ENCODE peak calls at places on chromosomes 4 and X, in four cellular contexts. M is mesenchymal stem cell, W is astrocyte, Z is DND-41. H is an unnamed sample.

GRCh38 chrX:54030329-54030728 is 13.9 kb downstream of the PHF8 start:
- DNase-seq in M (no peak), W (no peak), Z (no peak), H (no peak)

GRCh38 chrX:65751511-65751910 is 84.1 kb downstream of the MSN start:
- DNase-seq in M (no peak), W (no peak), Z (no peak), H (no peak)

GRCh38 chr4:71188197-71188625 is 150.6 kb upstream of the SLC4A4 start:
- DNase-seq in M (peak; percentile 42), W (no peak), Z (peak; percentile 41), H (no peak)

GRCh38 chr4:140789752-140790151 is 33.6 kb upstream of the TBC1D9 start:
- DNase-seq in M (peak; percentile 33), W (no peak), Z (no peak), H (peak; percentile 60)

GRCh38 chrX:129769467-129770154 is 10.1 kb upstream of the SASH3 start:
- DNase-seq in M (no peak), W (no peak), Z (peak; percentile 91), H (no peak)

GRCh38 chrX:70139736-70140135 is 6.5 kb downstream of the IGBP1 start:
- DNase-seq in M (no peak), W (no peak), Z (no peak), H (no peak)

GRCh38 chr4:155529197-155529596 is 137.5 kb upstream of the GUCY1A1 start:
- DNase-seq in M (peak; percentile 20), W (no peak), Z (peak; percentile 42), H (no peak)

GRCh38 chrX:54357414-54358377 is at the start of gene WNK3:
- DNase-seq in M (peak; percentile 83), W (peak; percentile 59), Z (no peak), H (peak; percentile 32)

GRCh38 chr4:149531861-149532260 is 283.8 kb downstream of the IQCM start:
- DNase-seq in M (peak; percentile 5), W (peak; percentile 42), Z (no peak), H (no peak)

GRCh38 chr4:6019316-6020263 is 1.4 kb upstream of the C4orf50 start:
- DNase-seq in M (peak; percentile 8), W (peak; percentile 2), Z (peak; percentile 50), H (no peak)

GRCh38 chrX:124231454-124231853 is 101.0 kb upstream of the TEX13D start:
- DNase-seq in M (no peak), W (no peak), Z (no peak), H (no peak)

GRCh38 chr4:84492290-84492689 is 6.8 kb downstream of the NKX6-1 start:
- DNase-seq in M (no peak), W (no peak), Z (no peak), H (no peak)

GRCh38 chrX:148995661-148996060 is 495.2 kb downstream of the AFF2 start:
- DNase-seq in M (no peak), W (no peak), Z (no peak), H (no peak)

GRCh38 chrX:119150163-119151135 is 22.8 kb upstream of the KIAA1210 start:
- DNase-seq in M (no peak), W (no peak), Z (no peak), H (no peak)

GRCh38 chrX:54944816-54945215 is 24.2 kb downstream of the TRO start:
- DNase-seq in M (no peak), W (no peak), Z (no peak), H (no peak)

GRCh38 chrX:74449937-74450330 is 28.6 kb downstream of the SLC16A2 start:
- DNase-seq in M (peak; percentile 23), W (peak; percentile 70), Z (no peak), H (peak; percentile 83)

GRCh38 chr4:127313767-127314166 is 319.0 kb upstream of the INTU start:
- DNase-seq in M (no peak), W (no peak), Z (no peak), H (no peak)

GRCh38 chr4:130099159-130099558 is 1003.2 kb downstream of the C4orf33 start:
- DNase-seq in M (no peak), W (no peak), Z (no peak), H (no peak)

GRCh38 chr4:138796761-138797160 is 218.8 kb upstream of the NOCT start:
- DNase-seq in M (no peak), W (no peak), Z (no peak), H (no peak)

GRCh38 chrX:19695884-19696283 is 180.6 kb upstream of the MAP3K15 start:
- DNase-seq in M (no peak), W (no peak), Z (no peak), H (peak; percentile 47)

GRCh38 chrX:64894454-64895038 is 81.7 kb downstream of the ZC4H2 start:
- DNase-seq in M (peak; percentile 0), W (no peak), Z (peak; percentile 30), H (peak; percentile 8)

GRCh38 chr4:74838746-74839370 is 44.5 kb upstream of the BTC start:
- DNase-seq in M (peak; percentile 43), W (peak; percentile 62), Z (no peak), H (peak; percentile 40)

GRCh38 chrX:40154229-40154852 is 56.6 kb upstream of the BCOR start:
- DNase-seq in M (peak; percentile 73), W (no peak), Z (peak; percentile 56), H (no peak)

GRCh38 chrX:418927-419729 is 32.4 kb upstream of the PPP2R3B start:
- DNase-seq in M (no peak), W (no peak), Z (no peak), H (no peak)

GRCh38 chr4:98662619-98663225 is 4.3 kb upstream of the TSPAN5 start:
- DNase-seq in M (no peak), W (peak; percentile 95), Z (no peak), H (no peak)

GRCh38 chr4:46390353-46391058 is 578 bp upstream of the GABRA2 start:
- DNase-seq in M (peak; percentile 55), W (no peak), Z (no peak), H (no peak)

GRCh38 chrX:150155396-150156048 is 207.6 kb upstream of the MAMLD1 start:
- DNase-seq in M (peak; percentile 72), W (peak; percentile 40), Z (no peak), H (peak; percentile 28)

DNA sequence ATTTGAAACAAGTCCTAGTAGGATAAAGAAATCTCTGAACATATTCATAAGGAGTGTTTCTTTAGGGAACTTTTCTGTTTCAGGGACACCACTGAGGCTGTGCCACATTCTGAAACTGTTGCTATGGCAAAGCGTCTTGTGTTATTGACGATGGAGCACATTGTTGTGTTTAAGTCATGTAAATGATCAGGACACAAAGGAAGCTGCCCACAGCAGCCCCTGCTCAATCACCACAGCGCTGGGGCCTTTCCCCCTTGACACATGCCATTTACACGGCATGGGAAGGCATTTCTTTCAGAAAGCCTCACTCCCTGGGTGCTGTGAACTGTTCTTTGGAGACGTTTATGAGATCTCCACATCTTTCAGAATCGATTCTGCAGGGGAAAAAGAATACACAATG is 39.8 kb upstream of the MID1 start:
- DNase-seq in M (no peak), W (no peak), Z (no peak), H (no peak)
- H3K4me2 ChIP-seq in M (no peak overlapping the region), W (no peak overlapping the region), Z (no peak overlapping the region), H (no peak overlapping the region)

GRCh38 chr4:154135576-154135975 is 346.7 kb upstream of the SFRP2 start:
- DNase-seq in M (no peak), W (no peak), Z (no peak), H (no peak)
- H3K4me3 ChIP-seq in M (no peak overlapping the region), W (no peak overlapping the region), Z (no peak overlapping the region), H (no peak overlapping the region)

GRCh38 chr4:2804449-2804972 is 11.6 kb downstream of the SH3BP2 start:
- DNase-seq in M (no peak), W (no peak), Z (no peak), H (no peak)

GRCh38 chr4:2802618-2803531 is 10.0 kb downstream of the SH3BP2 start:
- DNase-seq in M (no peak), W (no peak), Z (no peak), H (no peak)

GRCh38 chr4:2805712-2806391 is 13.0 kb downstream of the SH3BP2 start:
- DNase-seq in M (no peak), W (no peak), Z (no peak), H (no peak)

GRCh38 chr4:2804973-2805501 is 12.2 kb downstream of the SH3BP2 start:
- DNase-seq in M (no peak), W (no peak), Z (no peak), H (no peak)

GRCh38 chr4:2803624-2804448 is 11.0 kb downstream of the SH3BP2 start:
- DNase-seq in M (peak; percentile 57), W (no peak), Z (no peak), H (no peak)
- H3K9ac ChIP-seq in M (no peak overlapping the region), W (no peak overlapping the region), Z (no peak overlapping the region), H (no peak overlapping the region)

DNA sequence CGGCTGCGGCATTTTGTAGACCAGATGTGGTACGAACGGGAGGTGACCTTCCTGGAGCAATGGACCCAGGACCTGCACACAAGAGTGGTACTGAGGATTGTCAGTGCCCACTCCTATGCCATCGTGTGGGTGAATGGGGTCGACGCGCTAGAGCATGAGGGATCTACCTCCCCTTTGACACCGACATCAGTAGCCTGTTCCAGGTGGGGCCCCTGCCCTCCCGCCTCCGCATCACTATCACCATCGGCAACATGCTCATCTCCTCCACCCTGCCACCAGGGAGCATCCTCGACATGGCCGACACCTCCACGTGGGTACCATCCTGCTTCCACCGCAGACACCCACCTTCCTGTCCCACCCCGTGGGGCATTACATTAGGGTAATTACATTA is 46.2 kb downstream of the SMARCA5 start:
- DNase-seq in M (no peak), W (no peak), Z (no peak), H (no peak)
- H3K4me2 ChIP-seq in M (no peak overlapping the region), W (peak overlapping the region; percentile 96), Z (no peak overlapping the region), H (peak overlapping the region; percentile 88)

GRCh38 chr4:8331567-8331955 is 62.0 kb downstream of the HTRA3 start:
- DNase-seq in M (no peak), W (no peak), Z (no peak), H (no peak)
- H3K4me3 ChIP-seq in M (no peak overlapping the region), W (no peak overlapping the region), Z (no peak overlapping the region), H (no peak overlapping the region)

GRCh38 chrX:3711331-3711917 is 2.0 kb downstream of the PRKX start:
- DNase-seq in M (no peak), W (no peak), Z (peak; percentile 15), H (no peak)
- H3K9ac ChIP-seq in M (peak overlapping the region; percentile 65), W (peak overlapping the region; percentile 67), Z (peak overlapping the region; percentile 79), H (peak overlapping the region; percentile 67)

GRCh38 chrX:24235084-24235710 is 78.7 kb downstream of the SUPT20HL2 start:
- DNase-seq in M (no peak), W (no peak), Z (no peak), H (no peak)
- H3K4me2 ChIP-seq in M (no peak overlapping the region), W (no peak overlapping the region), Z (no peak overlapping the region), H (no peak overlapping the region)